ENCODE peak calls at places on chromosomes 5 and 9, in seven cellular contexts. E is heart left ventricle, J is IMR-90, R is ovary, Z is RWPE1, F is Peyer's patch, N is tibial nerve. U is an unnamed sample.

GRCh38 chr5:144390133-144390532 is 219.5 kb downstream of the KCTD16 start:
- DNase-seq in N (no peak), F (no peak), R (no peak), Z (peak; percentile 41), E (no peak), J (peak; percentile 0), U (no peak)

GRCh38 chr9:18824095-18824666 is 208.8 kb downstream of the SAXO1 start:
- DNase-seq in E (no peak), J (no peak), F (no peak), Z (no peak), R (no peak), N (no peak), U (no peak)

GRCh38 chr9:137666950-137667670 is 48.3 kb downstream of the EHMT1 start:
- DNase-seq in N (no peak), R (no peak), F (peak; percentile 41), E (peak; percentile 33), J (no peak), Z (no peak), U (no peak)

GRCh38 chr5:145936401-145937131 is at the start of gene SH3RF2:
- DNase-seq in F (no peak), J (peak; percentile 73), E (peak; percentile 33), R (no peak), N (no peak), Z (peak; percentile 94), U (no peak)

GRCh38 chr9:108244676-108245075 is 611.1 kb downstream of the ACTL7B start:
- DNase-seq in J (no peak), N (no peak), Z (no peak), R (no peak), E (no peak), F (no peak), U (no peak)

GRCh38 chr5:62717211-62717927 is 138.8 kb downstream of the LRRC70 start:
- DNase-seq in E (no peak), R (no peak), N (no peak), F (no peak), Z (no peak), J (no peak), U (no peak)

GRCh38 chr5:17282283-17283120 is 65.1 kb downstream of the BASP1 start:
- DNase-seq in F (peak; percentile 81), Z (no peak), R (no peak), J (no peak), N (no peak), E (no peak), U (no peak)

GRCh38 chr5:59609501-59610265 is 283.8 kb downstream of the PDE4D start:
- DNase-seq in E (no peak), F (no peak), R (no peak), Z (no peak), J (no peak), N (no peak), U (no peak)

GRCh38 chr9:4594994-4595393 is 67.1 kb upstream of the PLPP6 start:
- DNase-seq in E (no peak), F (no peak), R (no peak), N (no peak), J (no peak), Z (no peak), U (no peak)

GRCh38 chr5:18563853-18564252 is 929.6 kb downstream of the TAF11L14 start:
- DNase-seq in F (no peak), J (no peak), Z (no peak), R (no peak), E (no peak), N (no peak), U (no peak)

GRCh38 chr5:112951124-112951702 is 25.4 kb upstream of the DCP2 start:
- DNase-seq in J (no peak), R (no peak), E (no peak), N (no peak), F (no peak), Z (no peak), U (no peak)

GRCh38 chr9:83956288-83957028 is 23.6 kb downstream of the HNRNPK start:
- DNase-seq in E (peak; percentile 85), F (peak; percentile 66), J (no peak), Z (peak; percentile 76), N (peak; percentile 57), R (peak; percentile 73), U (peak; percentile 49)

GRCh38 chr5:127970081-127970480 is 113.5 kb upstream of the SLC12A2 start:
- DNase-seq in E (no peak), Z (no peak), N (no peak), F (no peak), J (no peak), R (no peak), U (no peak)

GRCh38 chr5:30105186-30105585 is 1088.3 kb upstream of the CDH6 start:
- DNase-seq in Z (no peak), J (no peak), R (no peak), F (no peak), N (no peak), E (no peak), U (no peak)

GRCh38 chr9:70478963-70479641 is 64.6 kb upstream of the KLF9 start:
- DNase-seq in E (no peak), N (peak; percentile 69), J (peak; percentile 68), F (no peak), Z (no peak), R (peak; percentile 60), U (no peak)

GRCh38 chr9:133990366-133991210 is 1.5 kb downstream of the VAV2 start:
- DNase-seq in F (no peak), N (peak; percentile 35), E (peak; percentile 52), Z (peak; percentile 78), J (peak; percentile 85), R (peak; percentile 37), U (no peak)

GRCh38 chr9:124855566-124855943 is 2.3 kb downstream of the WDR38 start:
- DNase-seq in J (no peak), F (no peak), Z (no peak), N (no peak), R (no peak), E (no peak), U (no peak)

GRCh38 chr5:58466939-58467338 is 7.1 kb upstream of the PLK2 start:
- DNase-seq in E (no peak), Z (no peak), F (no peak), J (peak; percentile 66), R (no peak), N (no peak), U (no peak)

GRCh38 chr9:2083552-2083951 is 68.4 kb downstream of the SMARCA2 start:
- DNase-seq in F (no peak), J (no peak), R (no peak), Z (no peak), E (no peak), N (no peak), U (no peak)

GRCh38 chr9:92961627-92962302 is 14.4 kb downstream of the FGD3 start:
- DNase-seq in R (no peak), Z (no peak), N (no peak), E (no peak), F (peak; percentile 46), J (no peak), U (peak; percentile 55)

GRCh38 chr9:70567511-70567910 is 153.1 kb upstream of the KLF9 start:
- DNase-seq in Z (no peak), J (no peak), F (no peak), R (no peak), E (no peak), N (no peak), U (no peak)

GRCh38 chr9:86434039-86434726 is 80.0 kb upstream of the TUT7 start:
- DNase-seq in J (peak; percentile 79), F (no peak), Z (peak; percentile 59), N (peak; percentile 65), R (peak; percentile 80), E (peak; percentile 25), U (peak; percentile 35)

GRCh38 chr5:157820593-157821252 is 38.2 kb downstream of the CLINT1 start:
- DNase-seq in F (no peak), R (no peak), J (peak; percentile 65), E (no peak), Z (peak; percentile 35), N (peak; percentile 53), U (peak; percentile 27)

GRCh38 chr5:138949988-138950387 is 74.9 kb upstream of the LRRTM2 start:
- DNase-seq in N (no peak), Z (no peak), E (peak; percentile 36), F (no peak), R (no peak), J (no peak), U (no peak)

GRCh38 chr5:151101151-151101550 is 20.3 kb upstream of the TNIP1 start:
- DNase-seq in Z (no peak), F (no peak), R (no peak), J (no peak), E (no peak), N (no peak), U (no peak)

GRCh38 chr9:37184905-37185867 is 64.8 kb downstream of the ZCCHC7 start:
- DNase-seq in E (no peak), Z (no peak), J (no peak), R (no peak), F (no peak), N (no peak), U (no peak)
- H3K27ac ChIP-seq in E (no peak overlapping the region), Z (no peak overlapping the region), J (no peak overlapping the region), R (no peak overlapping the region), F (no peak overlapping the region), N (no peak overlapping the region), U (no peak overlapping the region)

DNA sequence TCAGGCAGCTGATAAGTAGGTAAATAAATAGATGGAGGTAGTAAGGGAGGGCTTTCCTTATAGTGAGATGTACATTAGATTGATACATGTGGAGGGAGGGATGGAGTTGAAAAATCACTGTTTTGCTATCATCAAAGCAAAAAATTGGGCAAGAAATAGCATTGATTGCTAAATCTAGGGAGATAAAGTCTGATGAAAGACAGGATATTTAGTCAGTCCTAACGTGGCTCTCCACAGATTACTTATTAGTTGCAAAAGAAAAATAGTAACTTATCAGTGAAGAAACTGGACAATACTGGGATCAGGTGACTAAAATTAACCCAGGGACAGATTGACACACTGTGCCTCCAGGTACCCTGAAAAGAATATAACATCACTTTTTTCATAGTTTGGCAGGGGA is 27.0 kb upstream of the GOLPH3 start:
- DNase-seq in F (no peak), J (peak; percentile 46), R (no peak), N (no peak), Z (no peak), E (no peak), U (no peak)
- H3K27ac ChIP-seq in F (no peak overlapping the region), J (no peak overlapping the region), R (no peak overlapping the region), N (no peak overlapping the region), Z (no peak overlapping the region), E (no peak overlapping the region), U (no peak overlapping the region)

GRCh38 chr9:14151451-14151850 is 162.5 kb downstream of the NFIB start:
- DNase-seq in J (no peak), Z (no peak), R (no peak), N (no peak), F (no peak), E (no peak), U (no peak)

GRCh38 chr9:14156046-14156445 is 157.9 kb downstream of the NFIB start:
- DNase-seq in F (no peak), J (no peak), R (no peak), E (no peak), N (no peak), Z (no peak), U (no peak)

GRCh38 chr9:14155237-14155636 is 158.7 kb downstream of the NFIB start:
- DNase-seq in N (no peak), E (no peak), F (no peak), R (no peak), Z (no peak), J (no peak), U (no peak)

GRCh38 chr9:14148501-14149103 is 165.3 kb downstream of the NFIB start:
- DNase-seq in F (no peak), E (no peak), Z (no peak), J (no peak), N (no peak), R (no peak), U (no peak)

GRCh38 chr9:14153310-14153720 is 160.6 kb downstream of the NFIB start:
- DNase-seq in F (no peak), R (no peak), Z (no peak), E (no peak), N (no peak), J (no peak), U (no peak)
- H3K27ac ChIP-seq in F (no peak overlapping the region), R (no peak overlapping the region), Z (no peak overlapping the region), E (peak overlapping the region; percentile 23), N (no peak overlapping the region), J (no peak overlapping the region), U (no peak overlapping the region)

GRCh38 chr9:102652471-102652870 is 342.7 kb upstream of the CYLC2 start:
- DNase-seq in Z (no peak), N (no peak), J (no peak), F (no peak), E (no peak), R (no peak), U (no peak)
- H3K27ac ChIP-seq in Z (no peak overlapping the region), N (no peak overlapping the region), J (no peak overlapping the region), F (no peak overlapping the region), E (no peak overlapping the region), R (no peak overlapping the region), U (no peak overlapping the region)